ENCODE peak calls at places on chromosomes 3 and 15, in five cellular contexts. C is brain microvascular endothelial cell, T is SK-N-SH, U is esophagus squamous epithelium, M is GM13977. L is an unnamed sample.
A peak's percentile ranks its signal among the peaks of the same experiment; 100 is the strongest.

GRCh38 chr15:77028451-77029165 is 33.7 kb downstream of the PSTPIP1 start:
- DNase-seq in C (no peak), T (peak; percentile 20), U (no peak), M (no peak), L (peak; percentile 1)

GRCh38 chr3:29802057-29802456 is 521.2 kb downstream of the RBMS3 start:
- DNase-seq in C (peak; percentile 20), T (no peak), U (no peak), M (no peak), L (no peak)

GRCh38 chr3:129602730-129603560 is 3.5 kb downstream of the PLXND1 start:
- DNase-seq in C (peak; percentile 93), T (no peak), U (no peak), M (no peak), L (no peak)

GRCh38 chr3:20832963-20833362 is 647.0 kb upstream of the SGO1 start:
- DNase-seq in C (no peak), T (no peak), U (no peak), M (no peak), L (no peak)

GRCh38 chr15:65856821-65857455 is 12.4 kb upstream of the RAB11A start:
- DNase-seq in C (no peak), T (peak; percentile 42), U (no peak), M (peak; percentile 45), L (peak; percentile 91)

GRCh38 chr15:65954289-65954741 is 85.0 kb downstream of the RAB11A start:
- DNase-seq in C (no peak), T (peak; percentile 36), U (no peak), M (no peak), L (no peak)

GRCh38 chr3:150761831-150762661 is 923 bp downstream of the SIAH2 start:
- DNase-seq in C (peak; percentile 47), T (peak; percentile 53), U (no peak), M (no peak), L (peak; percentile 56)

GRCh38 chr3:44992555-44993470 is 16.8 kb downstream of the EXOSC7 start:
- DNase-seq in C (no peak), T (peak; percentile 36), U (no peak), M (no peak), L (peak; percentile 34)

GRCh38 chr15:85463273-85463937 is 83.0 kb downstream of the AKAP13 start:
- DNase-seq in C (no peak), T (no peak), U (no peak), M (no peak), L (no peak)

GRCh38 chr15:68352401-68353062 is 75.0 kb downstream of the FEM1B start:
- DNase-seq in C (peak; percentile 96), T (no peak), U (no peak), M (no peak), L (peak; percentile 77)

GRCh38 chr3:59704292-59704691 is 654.5 kb upstream of the CFAP20DC start:
- DNase-seq in C (no peak), T (no peak), U (no peak), M (no peak), L (no peak)

GRCh38 chr3:186264608-186265400 is 97.2 kb downstream of the DGKG start:
- DNase-seq in C (no peak), T (no peak), U (no peak), M (no peak), L (no peak)
- TF ChIP-seq CTCF in C (no peak), T (no peak), U (no peak), M (no peak), L (no peak)

GRCh38 chr3:72995337-72995736 is 1.3 kb upstream of the PPP4R2 start:
- DNase-seq in C (no peak), T (no peak), U (no peak), M (no peak), L (no peak)

GRCh38 chr3:72998489-72998888 is 1.9 kb downstream of the PPP4R2 start:
- DNase-seq in C (no peak), T (no peak), U (no peak), M (peak; percentile 17), L (no peak)

GRCh38 chr3:72996121-72996472 is 514 bp upstream of the PPP4R2 start:
- DNase-seq in C (no peak), T (no peak), U (no peak), M (no peak), L (peak; percentile 14)

GRCh38 chr3:72996473-72997333 is at the start of gene PPP4R2:
- DNase-seq in C (peak; percentile 77), T (peak; percentile 94), U (peak; percentile 38), M (peak; percentile 90), L (peak; percentile 91)

DNA sequence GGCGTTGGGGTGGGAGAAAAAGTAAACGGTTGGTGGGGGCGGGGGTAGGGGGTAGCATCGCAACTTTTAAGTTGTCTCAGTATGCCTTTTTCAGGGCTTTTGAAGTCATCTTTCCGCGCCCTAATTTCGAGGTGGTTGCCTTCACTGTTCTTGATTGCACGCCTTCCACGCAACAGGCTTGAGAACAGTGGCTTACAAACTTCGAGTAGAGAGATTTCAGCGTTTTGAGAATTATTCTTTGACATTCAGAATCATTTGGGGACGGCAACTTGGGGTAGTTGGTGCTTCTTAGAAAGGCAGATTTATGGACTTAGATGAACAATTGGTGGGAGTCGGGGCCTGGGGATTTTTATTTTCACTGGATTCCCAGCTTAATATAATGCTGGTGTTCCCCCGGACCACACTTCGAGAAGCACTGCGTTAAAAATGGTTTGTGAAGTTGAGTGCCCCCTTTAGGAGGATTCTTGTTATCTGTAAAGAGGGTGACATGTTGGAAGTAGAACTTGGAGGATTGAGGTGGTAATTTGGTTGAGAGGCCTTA is 880 bp downstream of the PPP4R2 start:
- DNase-seq in C (peak; percentile 49), T (peak; percentile 59), U (no peak), M (peak; percentile 62), L (peak; percentile 68)
- TF ChIP-seq CTCF in C (peak; percentile 64), T (peak; percentile 65), U (peak; percentile 18), M (peak; percentile 59), L (peak; percentile 73)

DNA sequence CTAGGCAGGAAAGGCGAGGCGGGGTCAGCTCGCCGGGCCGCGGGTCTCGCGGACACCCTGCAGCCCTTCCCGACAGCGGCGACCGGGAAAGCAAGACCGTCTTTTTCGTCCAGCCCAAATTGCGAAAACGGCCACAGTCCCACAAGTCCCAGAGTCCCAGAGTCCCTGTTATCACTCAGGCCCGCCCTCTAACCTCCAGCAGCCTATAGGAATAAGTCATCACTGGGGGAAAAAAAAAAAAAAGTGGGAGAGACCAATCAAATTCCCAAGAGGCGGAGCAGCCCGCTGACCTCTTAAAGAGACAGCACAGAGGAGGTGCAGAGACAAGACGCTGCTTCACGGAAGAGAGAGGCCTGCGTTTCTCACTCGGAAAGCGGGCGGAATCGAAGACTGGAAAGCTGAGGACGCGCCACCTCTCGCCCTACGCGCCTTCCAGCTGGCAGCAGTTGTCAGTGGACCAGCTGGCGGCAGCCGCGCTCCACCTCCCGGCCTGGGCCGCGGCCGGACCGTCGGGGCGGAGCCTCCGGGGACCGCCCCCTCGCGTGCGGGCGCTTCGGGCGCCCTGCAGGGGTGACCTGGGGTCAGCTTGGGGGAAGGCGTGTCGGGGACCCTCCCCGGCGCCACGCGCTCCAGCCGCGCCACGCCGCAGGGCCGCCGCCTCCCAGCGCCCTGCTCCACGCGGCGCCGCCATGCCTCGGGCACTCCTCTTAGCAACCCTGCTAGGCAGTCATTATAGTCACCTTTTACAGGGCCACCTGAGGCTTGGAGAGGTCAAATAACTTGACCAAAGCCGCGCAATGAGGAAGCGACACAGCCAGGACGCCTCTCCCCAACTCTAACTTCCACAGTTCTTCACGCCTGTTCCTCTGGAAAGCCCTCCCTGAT is at the start of gene TPRA1:
- DNase-seq in C (peak; percentile 95), T (peak; percentile 98), U (peak; percentile 60), M (peak; percentile 99), L (peak; percentile 86)
- TF ChIP-seq CTCF in C (peak; percentile 16), T (peak; percentile 34), U (no peak), M (peak; percentile 59), L (no peak)

DNA sequence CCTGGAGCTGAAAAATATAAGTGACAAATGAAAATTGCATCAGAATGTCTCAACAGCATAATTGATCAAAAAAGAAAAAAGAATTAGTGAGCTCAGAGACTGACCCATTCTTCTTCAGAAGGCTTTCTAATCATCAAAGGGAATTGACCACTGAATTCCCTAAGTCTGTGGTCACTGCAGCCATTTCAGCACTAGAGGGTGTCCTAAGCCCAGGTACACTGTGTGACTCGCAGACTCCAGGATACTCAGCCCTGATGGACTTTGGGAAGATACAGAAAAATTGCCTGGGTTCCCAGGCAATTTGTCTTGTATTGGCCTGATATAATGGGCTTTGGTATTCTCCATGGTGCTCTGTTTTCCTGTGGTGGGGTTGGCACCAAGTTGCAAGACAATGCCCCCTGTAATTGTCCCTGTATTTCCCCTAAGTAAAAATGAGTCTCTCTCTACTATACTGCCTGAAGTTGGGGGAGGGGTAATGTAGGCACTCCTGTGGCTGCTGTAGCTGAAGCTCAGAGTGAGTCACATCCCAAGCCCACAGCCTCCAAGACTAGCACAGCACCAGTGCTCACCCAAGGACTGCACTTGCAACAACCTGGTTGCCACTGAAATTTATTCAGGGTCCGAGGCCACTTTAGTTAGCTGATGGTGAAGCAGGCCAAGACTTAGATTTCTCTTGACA is 256.0 kb upstream of the STAC start:
- DNase-seq in C (peak; percentile 63), T (peak; percentile 15), U (no peak), M (no peak), L (no peak)
- TF ChIP-seq CTCF in C (peak; percentile 85), T (peak; percentile 71), U (no peak), M (no peak), L (no peak)

GRCh38 chr3:55515550-55516246 is 28.6 kb upstream of the WNT5A start:
- DNase-seq in C (no peak), T (peak; percentile 22), U (no peak), M (no peak), L (no peak)

GRCh38 chr3:55516391-55517030 is 29.4 kb upstream of the WNT5A start:
- DNase-seq in C (no peak), T (no peak), U (no peak), M (no peak), L (no peak)

GRCh38 chr3:55519016-55519415 is 31.9 kb upstream of the WNT5A start:
- DNase-seq in C (no peak), T (no peak), U (no peak), M (no peak), L (no peak)

GRCh38 chr3:55521086-55522060 is 34.3 kb upstream of the WNT5A start:
- DNase-seq in C (no peak), T (no peak), U (no peak), M (no peak), L (no peak)

DNA sequence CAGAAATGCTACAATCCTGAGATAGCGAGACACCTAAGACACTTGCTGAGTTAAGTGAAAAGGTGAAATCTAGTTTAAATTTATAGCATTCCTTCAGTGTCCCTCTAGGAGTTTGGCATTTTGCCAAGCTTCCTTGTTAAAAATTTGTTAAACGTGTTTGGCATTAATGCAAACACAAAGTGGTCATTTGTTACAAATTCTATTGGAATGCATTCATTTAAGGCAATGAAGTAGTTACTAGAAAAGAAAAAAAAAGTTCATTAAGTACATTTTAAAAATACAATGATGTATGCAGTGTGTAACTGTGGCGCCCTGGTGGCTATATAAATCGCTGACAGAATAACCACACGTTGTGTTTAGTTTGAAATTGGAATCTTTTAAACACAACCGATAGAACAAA is 31.3 kb upstream of the WNT5A start:
- DNase-seq in C (no peak), T (no peak), U (no peak), M (no peak), L (no peak)
- TF ChIP-seq CTCF in C (no peak), T (no peak), U (no peak), M (no peak), L (no peak)

L was measured in activated CD8-positive, alpha-beta T cell treated with anti-CD3 and anti-CD28 coated beads for 36 hours.